ENCODE peak calls at places on chromosomes 2 and 18, in eight cellular contexts. One of them, this sample, is unnamed. For H3K4me1, the result is how much of the 10 kb centered on the place peaks cover.

GRCh38 chr2:102238039-102238756 is 51.4 kb downstream of the IL1RL2 start:
- DNase-seq in psoas muscle: no peak
- DNase-seq in heart left ventricle: peak
- DNase-seq in HAP-1: no peak
- DNase-seq in OCI-LY7: no peak
- DNase-seq in A549: no peak
- DNase-seq in astrocyte: peak
- DNase-seq in NT2/D1: no peak
- DNase-seq in this sample: peak

GRCh38 chr2:147288131-147288530 is 556.7 kb upstream of the ACVR2A start:
- DNase-seq in psoas muscle: no peak
- DNase-seq in heart left ventricle: no peak
- DNase-seq in HAP-1: no peak
- DNase-seq in OCI-LY7: no peak
- DNase-seq in A549: no peak
- DNase-seq in astrocyte: no peak
- DNase-seq in NT2/D1: no peak
- DNase-seq in this sample: no peak

GRCh38 chr2:52034706-52035105 is 1002.8 kb upstream of the NRXN1 start:
- DNase-seq in psoas muscle: no peak
- DNase-seq in heart left ventricle: no peak
- DNase-seq in HAP-1: peak
- DNase-seq in OCI-LY7: no peak
- DNase-seq in A549: no peak
- DNase-seq in astrocyte: no peak
- DNase-seq in NT2/D1: no peak
- DNase-seq in this sample: no peak

GRCh38 chr18:66395671-66396218 is 208.1 kb downstream of the CDH19 start:
- DNase-seq in psoas muscle: no peak
- DNase-seq in heart left ventricle: no peak
- DNase-seq in HAP-1: no peak
- DNase-seq in OCI-LY7: no peak
- DNase-seq in A549: no peak
- DNase-seq in astrocyte: no peak
- DNase-seq in NT2/D1: no peak
- DNase-seq in this sample: no peak

GRCh38 chr2:46858697-46859080 is 56.9 kb downstream of the MCFD2 start:
- DNase-seq in psoas muscle: no peak
- DNase-seq in heart left ventricle: no peak
- DNase-seq in HAP-1: no peak
- DNase-seq in OCI-LY7: no peak
- DNase-seq in A549: no peak
- DNase-seq in astrocyte: peak
- DNase-seq in NT2/D1: no peak
- DNase-seq in this sample: no peak

GRCh38 chr2:112920923-112921532 is 10.1 kb downstream of the IL37 start:
- DNase-seq in psoas muscle: no peak
- DNase-seq in heart left ventricle: no peak
- DNase-seq in HAP-1: no peak
- DNase-seq in OCI-LY7: no peak
- DNase-seq in A549: no peak
- DNase-seq in astrocyte: peak
- DNase-seq in NT2/D1: no peak
- DNase-seq in this sample: no peak

GRCh38 chr2:239224249-239224605 is 176.6 kb downstream of the HDAC4 start:
- DNase-seq in psoas muscle: no peak
- DNase-seq in heart left ventricle: no peak
- DNase-seq in HAP-1: no peak
- DNase-seq in OCI-LY7: no peak
- DNase-seq in A549: no peak
- DNase-seq in astrocyte: no peak
- DNase-seq in NT2/D1: no peak
- DNase-seq in this sample: no peak

GRCh38 chr18:12637901-12638633 is 19.8 kb downstream of the SPIRE1 start:
- DNase-seq in psoas muscle: no peak
- DNase-seq in heart left ventricle: no peak
- DNase-seq in HAP-1: no peak
- DNase-seq in OCI-LY7: no peak
- DNase-seq in A549: no peak
- DNase-seq in astrocyte: peak
- DNase-seq in NT2/D1: no peak
- DNase-seq in this sample: no peak

GRCh38 chr2:34353498-34354113 is 754.5 kb upstream of the FAM98A start:
- DNase-seq in psoas muscle: no peak
- DNase-seq in heart left ventricle: no peak
- DNase-seq in HAP-1: no peak
- DNase-seq in OCI-LY7: no peak
- DNase-seq in A549: no peak
- DNase-seq in astrocyte: no peak
- DNase-seq in NT2/D1: no peak
- DNase-seq in this sample: no peak

GRCh38 chr2:3953117-3953516 is 249.7 kb downstream of the DCDC2C start:
- DNase-seq in psoas muscle: no peak
- DNase-seq in heart left ventricle: no peak
- DNase-seq in HAP-1: no peak
- DNase-seq in OCI-LY7: no peak
- DNase-seq in A549: no peak
- DNase-seq in astrocyte: no peak
- DNase-seq in NT2/D1: no peak
- DNase-seq in this sample: no peak

GRCh38 chr2:231955758-231956472 is 5.6 kb upstream of the DIS3L2 start:
- DNase-seq in psoas muscle: no peak
- DNase-seq in heart left ventricle: no peak
- DNase-seq in HAP-1: no peak
- DNase-seq in OCI-LY7: no peak
- DNase-seq in A549: no peak
- DNase-seq in astrocyte: no peak
- DNase-seq in NT2/D1: no peak
- DNase-seq in this sample: no peak

GRCh38 chr18:72762505-72763122 is 105.2 kb downstream of the NETO1 start:
- DNase-seq in psoas muscle: no peak
- DNase-seq in heart left ventricle: no peak
- DNase-seq in HAP-1: peak
- DNase-seq in OCI-LY7: peak
- DNase-seq in A549: peak
- DNase-seq in astrocyte: peak
- DNase-seq in NT2/D1: peak
- DNase-seq in this sample: no peak

GRCh38 chr2:708667-709066 is 31.5 kb upstream of the TMEM18 start:
- DNase-seq in psoas muscle: no peak
- DNase-seq in heart left ventricle: no peak
- DNase-seq in HAP-1: no peak
- DNase-seq in OCI-LY7: no peak
- DNase-seq in A549: no peak
- DNase-seq in astrocyte: no peak
- DNase-seq in NT2/D1: no peak
- DNase-seq in this sample: no peak

GRCh38 chr2:36464006-36464721 is 108.6 kb downstream of the CRIM1 start:
- DNase-seq in psoas muscle: no peak
- DNase-seq in heart left ventricle: no peak
- DNase-seq in HAP-1: no peak
- DNase-seq in OCI-LY7: no peak
- DNase-seq in A549: no peak
- DNase-seq in astrocyte: no peak
- DNase-seq in NT2/D1: no peak
- DNase-seq in this sample: no peak

GRCh38 chr2:206533977-206534376 is 90.6 kb downstream of the ADAM23 start:
- DNase-seq in psoas muscle: no peak
- DNase-seq in heart left ventricle: no peak
- DNase-seq in HAP-1: no peak
- DNase-seq in OCI-LY7: no peak
- DNase-seq in A549: no peak
- DNase-seq in astrocyte: no peak
- DNase-seq in NT2/D1: no peak
- DNase-seq in this sample: no peak

GRCh38 chr2:122539920-122540319 is 784.5 kb downstream of the TSN start:
- DNase-seq in psoas muscle: no peak
- DNase-seq in heart left ventricle: no peak
- DNase-seq in HAP-1: no peak
- DNase-seq in OCI-LY7: no peak
- DNase-seq in A549: no peak
- DNase-seq in astrocyte: no peak
- DNase-seq in NT2/D1: no peak
- DNase-seq in this sample: no peak

GRCh38 chr2:236794074-236794473 is 224.4 kb downstream of the ACKR3 start:
- DNase-seq in psoas muscle: no peak
- DNase-seq in heart left ventricle: no peak
- DNase-seq in HAP-1: no peak
- DNase-seq in OCI-LY7: no peak
- DNase-seq in A549: no peak
- DNase-seq in astrocyte: no peak
- DNase-seq in NT2/D1: no peak
- DNase-seq in this sample: no peak

GRCh38 chr2:53784431-53784830 is 2.3 kb downstream of the ASB3 start:
- DNase-seq in psoas muscle: no peak
- DNase-seq in heart left ventricle: no peak
- DNase-seq in HAP-1: no peak
- DNase-seq in OCI-LY7: no peak
- DNase-seq in A549: no peak
- DNase-seq in astrocyte: peak
- DNase-seq in NT2/D1: no peak
- DNase-seq in this sample: no peak

GRCh38 chr2:224769489-224769888 is 53.3 kb upstream of the CCDC195 start:
- DNase-seq in psoas muscle: no peak
- DNase-seq in heart left ventricle: no peak
- DNase-seq in HAP-1: no peak
- DNase-seq in OCI-LY7: no peak
- DNase-seq in A549: no peak
- DNase-seq in astrocyte: no peak
- DNase-seq in NT2/D1: no peak
- DNase-seq in this sample: no peak

GRCh38 chr2:39730685-39731302 is 48.3 kb downstream of the THUMPD2 start:
- DNase-seq in psoas muscle: no peak
- DNase-seq in heart left ventricle: no peak
- DNase-seq in HAP-1: no peak
- DNase-seq in OCI-LY7: peak
- DNase-seq in A549: peak
- DNase-seq in astrocyte: no peak
- DNase-seq in NT2/D1: peak
- DNase-seq in this sample: no peak

GRCh38 chr18:3624818-3625716 is 175.1 kb downstream of the TGIF1 start:
- DNase-seq in psoas muscle: peak
- DNase-seq in heart left ventricle: no peak
- DNase-seq in HAP-1: no peak
- DNase-seq in OCI-LY7: no peak
- DNase-seq in A549: peak
- DNase-seq in astrocyte: peak
- DNase-seq in NT2/D1: no peak
- DNase-seq in this sample: no peak

GRCh38 chr2:190881480-190882326 is 1.1 kb downstream of the GLS start:
- DNase-seq in psoas muscle: peak
- DNase-seq in heart left ventricle: peak
- DNase-seq in HAP-1: peak
- DNase-seq in OCI-LY7: peak
- DNase-seq in A549: no peak
- DNase-seq in astrocyte: peak
- DNase-seq in NT2/D1: no peak
- DNase-seq in this sample: peak
- H3K4me1 ChIP-seq in psoas muscle: under half
- H3K4me1 ChIP-seq in heart left ventricle: under half
- H3K4me1 ChIP-seq in HAP-1: under half
- H3K4me1 ChIP-seq in OCI-LY7: under half
- H3K4me1 ChIP-seq in A549: under half
- H3K4me1 ChIP-seq in astrocyte: under half
- H3K4me1 ChIP-seq in NT2/D1: under half
- H3K4me1 ChIP-seq in this sample: half or more

DNA sequence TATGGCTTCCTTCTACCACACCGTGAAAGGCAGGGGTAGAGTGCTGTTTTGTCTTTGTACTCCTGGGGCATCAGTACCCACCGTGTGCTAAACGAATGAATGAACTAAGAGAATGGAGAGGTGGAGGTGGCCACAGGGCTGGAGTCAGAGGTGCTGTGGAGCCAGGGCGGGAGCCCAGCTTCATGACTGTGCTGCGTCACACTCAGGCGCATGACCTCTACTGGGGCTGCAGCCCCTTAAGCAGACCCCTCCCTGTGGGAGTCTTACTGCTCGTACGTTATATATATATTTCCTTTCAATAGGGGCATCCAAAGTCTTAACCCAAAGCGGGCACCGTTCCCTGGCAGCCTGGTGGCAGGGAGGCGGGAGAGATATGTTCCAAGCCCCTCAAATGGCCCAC is 18.0 kb upstream of the LBH start:
- DNase-seq in psoas muscle: no peak
- DNase-seq in heart left ventricle: no peak
- DNase-seq in HAP-1: no peak
- DNase-seq in OCI-LY7: no peak
- DNase-seq in A549: no peak
- DNase-seq in astrocyte: no peak
- DNase-seq in NT2/D1: no peak
- DNase-seq in this sample: no peak
- H3K4me3 ChIP-seq in psoas muscle: no peak
- H3K4me3 ChIP-seq in heart left ventricle: no peak
- H3K4me3 ChIP-seq in HAP-1: no peak
- H3K4me3 ChIP-seq in OCI-LY7: no peak
- H3K4me3 ChIP-seq in A549: no peak
- H3K4me3 ChIP-seq in astrocyte: no peak
- H3K4me3 ChIP-seq in NT2/D1: no peak
- H3K4me3 ChIP-seq in this sample: no peak

GRCh38 chr2:157786663-157787363 is 89.3 kb downstream of the ACVR1 start:
- DNase-seq in psoas muscle: no peak
- DNase-seq in heart left ventricle: no peak
- DNase-seq in HAP-1: no peak
- DNase-seq in OCI-LY7: no peak
- DNase-seq in A549: no peak
- DNase-seq in astrocyte: no peak
- DNase-seq in NT2/D1: no peak
- DNase-seq in this sample: no peak
- H3K4me1 ChIP-seq in psoas muscle: half or more
- H3K4me1 ChIP-seq in heart left ventricle: under half
- H3K4me1 ChIP-seq in HAP-1: under half
- H3K4me1 ChIP-seq in OCI-LY7: under half
- H3K4me1 ChIP-seq in A549: half or more
- H3K4me1 ChIP-seq in astrocyte: under half
- H3K4me1 ChIP-seq in NT2/D1: under half
- H3K4me1 ChIP-seq in this sample: half or more

GRCh38 chr2:197839327-197839726 is 34.9 kb downstream of the PLCL1 start:
- DNase-seq in psoas muscle: no peak
- DNase-seq in heart left ventricle: no peak
- DNase-seq in HAP-1: no peak
- DNase-seq in OCI-LY7: no peak
- DNase-seq in A549: no peak
- DNase-seq in astrocyte: no peak
- DNase-seq in NT2/D1: no peak
- DNase-seq in this sample: no peak

GRCh38 chr2:197835293-197835692 is 30.9 kb downstream of the PLCL1 start:
- DNase-seq in psoas muscle: no peak
- DNase-seq in heart left ventricle: no peak
- DNase-seq in HAP-1: no peak
- DNase-seq in OCI-LY7: no peak
- DNase-seq in A549: no peak
- DNase-seq in astrocyte: no peak
- DNase-seq in NT2/D1: no peak
- DNase-seq in this sample: no peak

GRCh38 chr2:197838589-197838988 is 34.2 kb downstream of the PLCL1 start:
- DNase-seq in psoas muscle: no peak
- DNase-seq in heart left ventricle: no peak
- DNase-seq in HAP-1: no peak
- DNase-seq in OCI-LY7: no peak
- DNase-seq in A549: no peak
- DNase-seq in astrocyte: no peak
- DNase-seq in NT2/D1: no peak
- DNase-seq in this sample: no peak

GRCh38 chr2:197838036-197838435 is 33.6 kb downstream of the PLCL1 start:
- DNase-seq in psoas muscle: no peak
- DNase-seq in heart left ventricle: no peak
- DNase-seq in HAP-1: no peak
- DNase-seq in OCI-LY7: no peak
- DNase-seq in A549: no peak
- DNase-seq in astrocyte: peak
- DNase-seq in NT2/D1: no peak
- DNase-seq in this sample: no peak
- H3K4me3 ChIP-seq in psoas muscle: peak
- H3K4me3 ChIP-seq in heart left ventricle: peak
- H3K4me3 ChIP-seq in HAP-1: no peak
- H3K4me3 ChIP-seq in OCI-LY7: no peak
- H3K4me3 ChIP-seq in A549: no peak
- H3K4me3 ChIP-seq in astrocyte: no peak
- H3K4me3 ChIP-seq in NT2/D1: no peak
- H3K4me3 ChIP-seq in this sample: no peak